ENCODE peak calls at places on chromosomes 1 and 21, in seven cellular contexts. S is AG09309; T is endodermal cell; M is activated CD4-positive, alpha-beta memory T cell treated with anti-CD3 and anti-CD28 coated beads, Interleukin-2, amount 10 ng/mL, durations not matched to agents 7 days and 5 days; L is LoVo; W is occipital lobe; A is osteocyte. N is an unnamed sample.

GRCh38 chr1:12088607-12089006 is 25.5 kb downstream of the TNFRSF8 start:
- DNase-seq in W (no peak), S (no peak), T (no peak), M (peak; percentile 78), A (no peak), L (no peak), N (no peak)

GRCh38 chr1:244664353-244664752 is 11.4 kb downstream of the DESI2 start:
- DNase-seq in W (no peak), L (no peak), T (no peak), S (no peak), M (no peak), A (no peak), N (no peak)

GRCh38 chr1:188225975-188226374 is 1397.2 kb downstream of the PLA2G4A start:
- DNase-seq in W (no peak), A (no peak), S (no peak), T (no peak), M (no peak), L (no peak), N (no peak)

GRCh38 chr1:201551877-201552731 is 13.2 kb downstream of the NAV1 start:
- DNase-seq in A (no peak), M (no peak), L (peak; percentile 28), T (no peak), S (no peak), W (peak; percentile 82), N (peak; percentile 89)

GRCh38 chr1:193211539-193211938 is 25.1 kb upstream of the B3GALT2 start:
- DNase-seq in W (no peak), L (peak; percentile 59), A (no peak), M (no peak), T (no peak), S (peak; percentile 28), N (no peak)

GRCh38 chr21:43270800-43271261 is 102.0 kb downstream of the CRYAA start:
- DNase-seq in W (no peak), S (no peak), A (no peak), M (no peak), L (no peak), T (no peak), N (no peak)

GRCh38 chr1:41537257-41537656 is 52.8 kb upstream of the EDN2 start:
- DNase-seq in T (no peak), L (no peak), M (no peak), A (no peak), W (no peak), S (no peak), N (no peak)

GRCh38 chr21:40707271-40707670 is 139.7 kb downstream of the DSCAM start:
- DNase-seq in L (no peak), S (no peak), W (no peak), M (no peak), T (no peak), A (no peak), N (no peak)

GRCh38 chr1:163528710-163529348 is 207.1 kb downstream of the NUF2 start:
- DNase-seq in M (no peak), T (no peak), W (no peak), A (no peak), S (no peak), L (peak; percentile 5), N (no peak)

GRCh38 chr1:89907669-89908293 is 86.9 kb downstream of the LRRC8D start:
- DNase-seq in W (no peak), T (no peak), M (no peak), S (no peak), A (no peak), L (no peak), N (no peak)

GRCh38 chr1:109392037-109392787 is 5.5 kb downstream of the SORT1 start:
- DNase-seq in A (no peak), T (peak; percentile 64), W (no peak), L (no peak), S (no peak), M (no peak), N (peak; percentile 86)

GRCh38 chr1:168266644-168267186 is 14.0 kb upstream of the TBX19 start:
- DNase-seq in S (no peak), L (no peak), T (no peak), A (no peak), M (no peak), W (no peak), N (no peak)

GRCh38 chr1:22875240-22875639 is 97.4 kb downstream of the LACTBL1 start:
- DNase-seq in M (no peak), S (no peak), W (no peak), L (no peak), A (no peak), T (no peak), N (no peak)

GRCh38 chr21:33403128-33403785 is at the start of gene IFNGR2:
- DNase-seq in A (no peak), L (peak; percentile 29), S (no peak), T (peak; percentile 74), M (no peak), W (no peak), N (no peak)

GRCh38 chr1:110091791-110092190 is 20.5 kb upstream of the UBL4B start:
- DNase-seq in L (no peak), T (no peak), S (no peak), M (no peak), W (no peak), A (no peak), N (no peak)

GRCh38 chr1:81702903-81703302 is 97.8 kb upstream of the ADGRL2 start:
- DNase-seq in S (no peak), L (no peak), A (no peak), W (no peak), M (no peak), T (no peak), N (no peak)

GRCh38 chr1:25772692-25773245 is 27.2 kb upstream of the SELENON start:
- DNase-seq in S (no peak), M (no peak), A (no peak), L (no peak), W (no peak), T (no peak), N (no peak)

GRCh38 chr1:56688522-56689026 is 43.5 kb downstream of the PRKAA2 start:
- DNase-seq in S (no peak), M (no peak), T (peak; percentile 57), A (no peak), W (no peak), L (peak; percentile 88), N (no peak)

GRCh38 chr1:63688302-63688701 is 85.5 kb upstream of the ROR1 start:
- DNase-seq in L (no peak), W (no peak), A (no peak), M (no peak), S (peak; percentile 55), T (no peak), N (no peak)

GRCh38 chr1:41365772-41366427 is 4.7 kb downstream of the FOXO6 start:
- DNase-seq in S (no peak), T (peak; percentile 71), W (no peak), L (no peak), M (no peak), A (no peak), N (no peak)

GRCh38 chr21:25615880-25616279 is 8.6 kb upstream of the MRPL39 start:
- DNase-seq in W (no peak), A (no peak), T (no peak), M (no peak), L (no peak), S (no peak), N (no peak)

GRCh38 chr1:186188736-186189135 is 186.3 kb downstream of the TPR start:
- DNase-seq in A (no peak), M (no peak), L (no peak), T (no peak), W (no peak), S (no peak), N (no peak)

GRCh38 chr1:204228896-204229295 is 15.1 kb upstream of the GOLT1A start:
- DNase-seq in S (no peak), W (no peak), T (peak; percentile 28), M (no peak), A (no peak), L (no peak), N (no peak)

GRCh38 chr21:15729674-15730483 is at the start of gene USP25:
- DNase-seq in W (peak; percentile 82), T (peak; percentile 96), A (peak; percentile 92), M (peak; percentile 90), S (no peak), L (peak; percentile 90), N (peak; percentile 89)

GRCh38 chr1:47841356-47841755 is 155.8 kb downstream of the TRABD2B start:
- DNase-seq in L (no peak), W (no peak), M (no peak), A (no peak), S (no peak), T (peak; percentile 57), N (no peak)

GRCh38 chr1:1285102-1285571 is 4.9 kb downstream of the SCNN1D start:
- DNase-seq in A (no peak), L (no peak), M (no peak), S (no peak), T (peak; percentile 66), W (no peak), N (no peak)

GRCh38 chr1:67105508-67105907 is 29.3 kb downstream of the C1orf141 start:
- DNase-seq in W (no peak), T (no peak), L (no peak), M (no peak), A (no peak), S (no peak), N (no peak)

GRCh38 chr1:228927947-228928898 is 192.9 kb downstream of the RHOU start:
- DNase-seq in L (no peak), W (no peak), T (no peak), A (no peak), S (no peak), M (peak; percentile 18), N (no peak)

GRCh38 chr1:82225407-82226197 is 424.9 kb downstream of the ADGRL2 start:
- DNase-seq in A (no peak), M (no peak), S (no peak), T (no peak), W (no peak), L (peak; percentile 27), N (no peak)

GRCh38 chr1:24018611-24019580 is 38.8 kb upstream of the SRSF10 start:
- DNase-seq in M (no peak), S (peak; percentile 98), A (peak; percentile 99), W (peak; percentile 66), L (peak; percentile 99), T (peak; percentile 75), N (peak; percentile 37)

GRCh38 chr1:30920827-30921226 is 12.3 kb upstream of the SDC3 start:
- DNase-seq in W (no peak), M (no peak), T (no peak), S (no peak), L (no peak), A (no peak), N (no peak)

GRCh38 chr1:170200665-170201397 is 55.1 kb downstream of the NTMT2 start:
- DNase-seq in T (no peak), A (no peak), M (no peak), W (no peak), S (no peak), L (no peak), N (no peak)

GRCh38 chr1:229035054-229035747 is 235.7 kb upstream of the RAB4A start:
- DNase-seq in T (no peak), M (no peak), L (no peak), S (no peak), A (no peak), W (no peak), N (no peak)

GRCh38 chr1:233140519-233140918 is 155.0 kb downstream of the PCNX2 start:
- DNase-seq in L (no peak), T (no peak), M (no peak), A (no peak), W (no peak), S (no peak), N (no peak)

N was measured in hippocampal formation.